ENCODE peak calls at places on chromosomes 11 and 22, in five cellular contexts. One of them, this sample, is unnamed.

GRCh38 chr22:45688606-45689080 is 17.0 kb downstream of the ATXN10 start:
- DNase-seq in left ventricle myocardium inferior: no peak
- DNase-seq in RWPE1: peak
- DNase-seq in GM12865: no peak
- DNase-seq in PC-3: peak
- DNase-seq in this sample: no peak

GRCh38 chr22:19832476-19833108 is 22.1 kb downstream of the GNB1L start:
- DNase-seq in GM12865: peak
- DNase-seq in RWPE1: no peak
- DNase-seq in left ventricle myocardium inferior: no peak
- DNase-seq in PC-3: no peak
- DNase-seq in this sample: no peak

GRCh38 chr11:70377645-70378044 is 20.7 kb upstream of the CTTN start:
- DNase-seq in PC-3: no peak
- DNase-seq in GM12865: no peak
- DNase-seq in RWPE1: no peak
- DNase-seq in left ventricle myocardium inferior: no peak
- DNase-seq in this sample: no peak

GRCh38 chr22:48320671-48321515 is 1506.8 kb downstream of the BRD1 start:
- DNase-seq in PC-3: no peak
- DNase-seq in left ventricle myocardium inferior: no peak
- DNase-seq in RWPE1: no peak
- DNase-seq in GM12865: no peak
- DNase-seq in this sample: no peak

GRCh38 chr11:107567739-107568335 is 2.3 kb upstream of the ALKBH8 start:
- DNase-seq in left ventricle myocardium inferior: no peak
- DNase-seq in GM12865: peak
- DNase-seq in PC-3: no peak
- DNase-seq in RWPE1: no peak
- DNase-seq in this sample: no peak

GRCh38 chr11:70764356-70764905 is 366.1 kb downstream of the CTTN start:
- DNase-seq in GM12865: no peak
- DNase-seq in left ventricle myocardium inferior: no peak
- DNase-seq in RWPE1: no peak
- DNase-seq in PC-3: no peak
- DNase-seq in this sample: no peak

GRCh38 chr11:44305643-44306468 is 4.1 kb downstream of the ALX4 start:
- DNase-seq in RWPE1: no peak
- DNase-seq in left ventricle myocardium inferior: no peak
- DNase-seq in GM12865: peak
- DNase-seq in PC-3: no peak
- DNase-seq in this sample: no peak

GRCh38 chr11:130631119-130631518 is 182.7 kb downstream of the ADAMTS15 start:
- DNase-seq in left ventricle myocardium inferior: no peak
- DNase-seq in GM12865: peak
- DNase-seq in PC-3: peak
- DNase-seq in RWPE1: peak
- DNase-seq in this sample: no peak

GRCh38 chr22:23152238-23153114 is 7.2 kb downstream of the RAB36 start:
- DNase-seq in RWPE1: no peak
- DNase-seq in GM12865: peak
- DNase-seq in PC-3: no peak
- DNase-seq in left ventricle myocardium inferior: no peak
- DNase-seq in this sample: no peak

GRCh38 chr22:50528682-50529415 is 963 bp downstream of the TYMP start:
- DNase-seq in left ventricle myocardium inferior: no peak
- DNase-seq in PC-3: no peak
- DNase-seq in GM12865: peak
- DNase-seq in RWPE1: no peak
- DNase-seq in this sample: no peak

GRCh38 chr22:27207907-27208306 is 550.5 kb downstream of the MIAT start:
- DNase-seq in left ventricle myocardium inferior: no peak
- DNase-seq in RWPE1: no peak
- DNase-seq in PC-3: no peak
- DNase-seq in GM12865: no peak
- DNase-seq in this sample: no peak
- TF ChIP-seq CTCF in left ventricle myocardium inferior: no peak
- TF ChIP-seq CTCF in RWPE1: no peak
- TF ChIP-seq CTCF in PC-3: no peak
- TF ChIP-seq CTCF in GM12865: no peak
- TF ChIP-seq CTCF in this sample: no peak

DNA sequence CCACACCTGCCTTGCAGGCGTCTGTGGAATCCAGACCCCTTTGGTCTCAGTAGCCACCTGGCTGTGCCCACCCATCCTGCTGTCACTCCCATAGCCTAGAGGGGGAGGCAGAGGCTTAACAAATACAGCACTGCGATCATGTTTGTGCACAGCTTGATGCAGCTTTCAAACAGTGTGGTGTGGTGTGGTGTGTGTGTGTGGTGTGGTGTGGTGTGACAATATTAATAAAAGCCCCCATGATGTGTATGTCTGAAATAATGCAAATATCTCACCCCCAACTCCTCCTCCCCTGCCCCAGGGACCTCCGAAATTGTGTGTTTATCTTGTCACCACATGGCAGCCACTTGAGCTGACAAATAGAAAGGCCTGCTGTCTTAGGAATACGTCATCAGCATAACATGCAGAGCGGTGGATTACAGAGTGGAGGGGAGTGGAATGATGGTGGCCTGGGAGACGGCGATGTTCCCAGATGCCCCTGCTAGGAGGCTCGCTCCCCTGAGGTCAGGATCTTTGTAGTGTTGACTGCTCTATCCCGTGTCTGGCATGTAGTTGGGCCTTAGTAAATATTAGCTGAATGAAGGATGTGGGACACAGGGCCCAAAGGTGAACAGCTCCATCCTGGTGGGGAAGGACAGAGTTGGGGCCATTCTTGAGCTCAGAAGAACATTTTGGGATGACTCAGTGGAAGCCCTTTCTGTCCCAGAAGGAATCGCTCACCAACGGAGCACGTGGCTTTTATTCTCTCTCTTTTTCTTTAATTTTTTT is 2.8 kb downstream of the PDXP start:
- DNase-seq in left ventricle myocardium inferior: no peak
- DNase-seq in RWPE1: no peak
- DNase-seq in PC-3: peak
- DNase-seq in GM12865: peak
- DNase-seq in this sample: no peak
- TF ChIP-seq CTCF in left ventricle myocardium inferior: peak
- TF ChIP-seq CTCF in RWPE1: no peak
- TF ChIP-seq CTCF in PC-3: peak
- TF ChIP-seq CTCF in GM12865: peak
- TF ChIP-seq CTCF in this sample: peak

GRCh38 chr22:31969789-31970489 is 25.6 kb downstream of the YWHAH start:
- DNase-seq in GM12865: peak
- DNase-seq in PC-3: peak
- DNase-seq in RWPE1: peak
- DNase-seq in left ventricle myocardium inferior: peak
- DNase-seq in this sample: peak

GRCh38 chr22:31970490-31971444 is 26.4 kb downstream of the YWHAH start:
- DNase-seq in PC-3: peak
- DNase-seq in RWPE1: peak
- DNase-seq in GM12865: peak
- DNase-seq in left ventricle myocardium inferior: peak
- DNase-seq in this sample: peak

GRCh38 chr22:31977141-31977781 is 32.9 kb downstream of the YWHAH start:
- DNase-seq in PC-3: peak
- DNase-seq in RWPE1: peak
- DNase-seq in left ventricle myocardium inferior: peak
- DNase-seq in GM12865: peak
- DNase-seq in this sample: peak

GRCh38 chr22:31972180-31972579 is 27.8 kb downstream of the YWHAH start:
- DNase-seq in PC-3: no peak
- DNase-seq in left ventricle myocardium inferior: no peak
- DNase-seq in GM12865: no peak
- DNase-seq in RWPE1: no peak
- DNase-seq in this sample: no peak

DNA sequence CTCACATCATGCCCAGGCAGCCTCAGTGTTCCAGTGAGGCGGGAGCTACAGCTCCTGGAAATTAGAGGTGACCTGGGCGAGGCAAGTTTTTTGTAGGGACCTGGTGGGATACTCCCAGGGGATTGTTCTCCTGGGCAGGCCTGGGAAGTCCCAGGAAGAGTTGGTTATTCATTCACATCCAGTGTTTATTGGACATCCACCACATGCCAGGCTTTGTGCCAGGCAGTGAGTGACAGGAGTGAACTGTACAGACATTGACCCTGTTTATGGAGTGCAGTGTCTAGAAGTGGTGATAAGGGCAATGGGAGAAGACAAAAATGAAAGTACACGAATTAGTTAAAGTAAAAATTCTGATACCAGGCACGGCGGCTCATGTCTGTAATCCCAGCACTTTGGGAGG is 29.4 kb downstream of the YWHAH start:
- DNase-seq in RWPE1: no peak
- DNase-seq in left ventricle myocardium inferior: peak
- DNase-seq in GM12865: no peak
- DNase-seq in PC-3: no peak
- DNase-seq in this sample: no peak
- TF ChIP-seq CTCF in RWPE1: no peak
- TF ChIP-seq CTCF in left ventricle myocardium inferior: no peak
- TF ChIP-seq CTCF in GM12865: no peak
- TF ChIP-seq CTCF in PC-3: no peak
- TF ChIP-seq CTCF in this sample: no peak

GRCh38 chr11:132310390-132311375 is 940.3 kb downstream of the NTM start:
- DNase-seq in PC-3: no peak
- DNase-seq in RWPE1: no peak
- DNase-seq in GM12865: peak
- DNase-seq in left ventricle myocardium inferior: no peak
- DNase-seq in this sample: no peak

GRCh38 chr11:132307309-132308020 is 937.0 kb downstream of the NTM start:
- DNase-seq in RWPE1: no peak
- DNase-seq in GM12865: no peak
- DNase-seq in left ventricle myocardium inferior: no peak
- DNase-seq in PC-3: no peak
- DNase-seq in this sample: no peak

GRCh38 chr11:132312161-132312560 is 941.7 kb downstream of the NTM start:
- DNase-seq in PC-3: peak
- DNase-seq in left ventricle myocardium inferior: no peak
- DNase-seq in GM12865: peak
- DNase-seq in RWPE1: peak
- DNase-seq in this sample: no peak

GRCh38 chr11:132311703-132312102 is 941.3 kb downstream of the NTM start:
- DNase-seq in RWPE1: no peak
- DNase-seq in GM12865: no peak
- DNase-seq in left ventricle myocardium inferior: no peak
- DNase-seq in PC-3: no peak
- DNase-seq in this sample: no peak

DNA sequence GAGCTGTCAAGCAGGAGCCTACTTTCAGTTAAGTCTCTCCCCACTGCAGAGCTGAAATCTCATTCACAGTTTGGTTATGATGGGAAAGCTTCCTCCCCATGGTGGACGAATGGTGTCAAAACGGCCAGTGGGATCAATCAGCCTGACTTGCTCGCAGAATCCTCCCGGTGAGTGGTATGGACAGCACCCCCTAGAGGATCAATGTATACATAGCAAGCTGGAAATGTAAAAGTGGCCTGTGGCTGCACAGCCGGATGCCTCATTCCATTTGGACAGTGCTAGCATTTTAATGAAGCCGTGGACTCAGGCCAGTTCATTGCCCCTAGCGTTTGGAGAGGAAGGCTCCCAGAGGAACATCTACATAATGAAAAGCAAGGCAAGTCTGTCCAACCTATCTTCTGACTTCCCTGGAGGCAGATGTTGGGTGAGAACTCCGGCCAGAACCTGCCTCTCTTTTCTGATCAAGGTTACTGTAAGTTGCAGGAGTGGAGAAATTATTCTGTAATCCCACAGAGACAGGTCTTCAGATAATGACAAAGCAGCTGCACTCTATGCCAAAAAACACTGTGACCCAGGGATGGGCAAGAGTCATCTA is 942.3 kb downstream of the NTM start:
- DNase-seq in left ventricle myocardium inferior: no peak
- DNase-seq in GM12865: peak
- DNase-seq in PC-3: no peak
- DNase-seq in RWPE1: peak
- DNase-seq in this sample: no peak
- TF ChIP-seq CTCF in left ventricle myocardium inferior: peak
- TF ChIP-seq CTCF in GM12865: peak
- TF ChIP-seq CTCF in PC-3: peak
- TF ChIP-seq CTCF in RWPE1: no peak
- TF ChIP-seq CTCF in this sample: peak

GRCh38 chr11:61082931-61083531 is 19.3 kb upstream of the CD5 start:
- DNase-seq in RWPE1: no peak
- DNase-seq in PC-3: no peak
- DNase-seq in left ventricle myocardium inferior: no peak
- DNase-seq in GM12865: no peak
- DNase-seq in this sample: no peak

GRCh38 chr11:61080986-61081590 is 21.2 kb upstream of the CD5 start:
- DNase-seq in RWPE1: no peak
- DNase-seq in PC-3: no peak
- DNase-seq in GM12865: no peak
- DNase-seq in left ventricle myocardium inferior: no peak
- DNase-seq in this sample: no peak

GRCh38 chr11:61080526-61080925 is 21.8 kb upstream of the CD5 start:
- DNase-seq in GM12865: no peak
- DNase-seq in left ventricle myocardium inferior: no peak
- DNase-seq in PC-3: no peak
- DNase-seq in RWPE1: no peak
- DNase-seq in this sample: no peak

GRCh38 chr11:61082161-61082870 is 20.0 kb upstream of the CD5 start:
- DNase-seq in PC-3: no peak
- DNase-seq in RWPE1: no peak
- DNase-seq in GM12865: no peak
- DNase-seq in left ventricle myocardium inferior: no peak
- DNase-seq in this sample: no peak

DNA sequence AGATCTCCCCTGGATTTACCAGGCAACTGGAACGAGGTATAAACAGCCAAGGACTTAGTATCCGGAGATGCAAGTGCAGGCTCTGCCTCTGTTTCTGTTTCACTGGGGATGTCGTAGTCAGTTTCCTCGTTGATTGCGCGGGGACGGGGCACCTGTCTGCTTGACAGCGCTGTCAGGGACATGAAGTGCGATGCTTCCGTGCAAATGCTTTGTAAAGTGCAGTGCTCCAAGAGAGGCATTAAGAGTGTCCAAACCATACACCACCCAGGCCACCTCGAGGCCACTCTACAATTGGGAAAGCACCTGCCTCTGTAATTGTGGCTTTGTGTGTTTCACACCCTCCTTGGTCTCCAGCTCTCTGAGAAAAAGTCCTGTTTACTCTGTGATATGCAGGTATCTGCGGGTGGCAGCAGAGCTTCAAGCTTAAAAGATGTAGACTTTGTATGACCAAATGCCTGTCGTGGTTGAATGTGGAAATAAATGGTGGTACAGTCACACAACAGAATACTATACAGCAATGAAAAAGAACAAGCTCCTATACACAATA is 18.6 kb upstream of the CD5 start:
- DNase-seq in GM12865: no peak
- DNase-seq in left ventricle myocardium inferior: no peak
- DNase-seq in PC-3: no peak
- DNase-seq in RWPE1: no peak
- DNase-seq in this sample: no peak
- TF ChIP-seq CTCF in GM12865: no peak
- TF ChIP-seq CTCF in left ventricle myocardium inferior: no peak
- TF ChIP-seq CTCF in PC-3: no peak
- TF ChIP-seq CTCF in RWPE1: no peak
- TF ChIP-seq CTCF in this sample: no peak

GRCh38 chr11:134592391-134592990 is 180.4 kb upstream of the B3GAT1 start:
- DNase-seq in RWPE1: no peak
- DNase-seq in left ventricle myocardium inferior: no peak
- DNase-seq in PC-3: no peak
- DNase-seq in GM12865: peak
- DNase-seq in this sample: no peak
- TF ChIP-seq CTCF in RWPE1: no peak
- TF ChIP-seq CTCF in left ventricle myocardium inferior: no peak
- TF ChIP-seq CTCF in PC-3: peak
- TF ChIP-seq CTCF in GM12865: peak
- TF ChIP-seq CTCF in this sample: peak